ENCODE peak calls at places on chromosomes 4 and X, in ten cellular contexts. Y is tibial nerve, L is adrenal gland, U is sigmoid colon, N is neural progenitor cell, Z is HL-60, R is hepatocyte, X is choroid plexus epithelial cell, G is fibroblast of pulmonary artery, Q is ovary. K is an unnamed sample.

GRCh38 chr4:22391548-22391947 is 124.3 kb downstream of the ADGRA3 start:
- DNase-seq in Y (no peak), L (no peak), U (no peak), N (no peak), Z (no peak), R (no peak), X (peak; percentile 61), G (peak; percentile 32), Q (no peak), K (no peak)

GRCh38 chr4:2954358-2955185 is 8.6 kb downstream of the NOP14 start:
- DNase-seq in Y (no peak), L (no peak), U (no peak), N (peak; percentile 46), Z (no peak), R (no peak), X (no peak), G (no peak), Q (no peak), K (peak; percentile 67)

GRCh38 chr4:176001171-176002006 is 64.3 kb upstream of the WDR17 start:
- DNase-seq in Y (no peak), L (peak; percentile 23), U (peak; percentile 87), N (peak; percentile 81), Z (no peak), R (peak; percentile 45), X (peak; percentile 17), G (peak; percentile 20), Q (peak; percentile 26), K (no peak)

GRCh38 chrX:22134681-22135080 is 102.6 kb downstream of the PHEX start:
- DNase-seq in Y (no peak), L (no peak), U (no peak), N (no peak), Z (no peak), R (peak; percentile 39), X (peak; percentile 79), G (peak; percentile 59), Q (no peak), K (no peak)

GRCh38 chr4:6109842-6110560 is 90.3 kb downstream of the JAKMIP1 start:
- DNase-seq in Y (no peak), L (no peak), U (peak; percentile 53), N (peak; percentile 60), Z (no peak), R (peak; percentile 77), X (no peak), G (no peak), Q (no peak), K (peak; percentile 32)

GRCh38 chr4:41135761-41136160 is 78.6 kb downstream of the APBB2 start:
- DNase-seq in Y (no peak), L (no peak), U (no peak), N (no peak), Z (no peak), R (no peak), X (no peak), G (no peak), Q (no peak), K (no peak)

GRCh38 chr4:472881-473574 is 25.9 kb downstream of the ZNF721 start:
- DNase-seq in Y (no peak), L (peak; percentile 35), U (no peak), N (peak; percentile 40), Z (no peak), R (no peak), X (peak; percentile 35), G (peak; percentile 11), Q (no peak), K (peak; percentile 61)

GRCh38 chrX:148620023-148620422 is 119.6 kb downstream of the AFF2 start:
- DNase-seq in Y (no peak), L (no peak), U (no peak), N (no peak), Z (no peak), R (no peak), X (no peak), G (no peak), Q (no peak), K (peak; percentile 17)

GRCh38 chrX:56763556-56764152 is 34.6 kb downstream of the NBDY start:
- DNase-seq in Y (no peak), L (peak; percentile 76), U (peak; percentile 92), N (peak; percentile 67), Z (peak; percentile 71), R (no peak), X (no peak), G (no peak), Q (peak; percentile 89), K (peak; percentile 57)
- H3K4me3 ChIP-seq in Y (peak overlapping the region; percentile 25), L (peak overlapping the region; percentile 58), U (peak overlapping the region; percentile 56), N (peak overlapping the region; percentile 25), Z (no peak overlapping the region), R (no peak overlapping the region), X (no peak overlapping the region), G (no peak overlapping the region), Q (peak overlapping the region; percentile 42), K (peak overlapping the region; percentile 57)

DNA sequence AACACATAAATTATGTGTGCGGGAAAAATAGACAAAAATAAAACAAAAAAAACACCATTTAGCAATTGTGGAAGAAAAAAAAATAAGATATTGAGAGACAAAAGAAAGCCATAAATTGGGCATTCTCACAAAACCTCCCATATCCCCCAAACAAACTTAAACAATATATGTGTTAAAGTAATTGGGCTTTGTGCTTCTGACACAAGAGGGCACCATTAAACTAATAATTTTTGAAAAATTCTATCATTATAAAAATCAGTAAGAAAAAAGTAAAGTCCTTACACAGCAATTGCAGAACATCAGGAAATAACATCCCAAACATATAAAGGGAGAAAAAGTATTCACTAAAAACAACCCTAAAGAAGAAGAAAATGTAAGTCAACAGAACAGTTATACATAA is 880.7 kb downstream of the TECRL start:
- DNase-seq in Y (no peak), L (no peak), U (no peak), N (no peak), Z (no peak), R (no peak), X (peak; percentile 1), G (peak; percentile 15), Q (no peak), K (peak; percentile 10)
- TF ChIP-seq CTCF in Y (no peak), L (no peak), U (no peak), N (peak; percentile 31), Z (no peak), R (peak; percentile 50), X (no peak), G (peak; percentile 27), Q (no peak), K (no peak)

GRCh38 chr4:24862073-24862751 is 50.6 kb downstream of the CCDC149 start:
- DNase-seq in Y (no peak), L (no peak), U (no peak), N (no peak), Z (no peak), R (no peak), X (no peak), G (no peak), Q (no peak), K (no peak)

GRCh38 chr4:24857996-24858395 is 54.8 kb downstream of the CCDC149 start:
- DNase-seq in Y (no peak), L (no peak), U (no peak), N (no peak), Z (no peak), R (no peak), X (peak; percentile 66), G (peak; percentile 67), Q (no peak), K (no peak)

GRCh38 chr4:24858550-24858949 is 54.3 kb downstream of the CCDC149 start:
- DNase-seq in Y (no peak), L (no peak), U (no peak), N (no peak), Z (no peak), R (no peak), X (no peak), G (no peak), Q (no peak), K (no peak)

GRCh38 chr4:24867766-24868296 is 45.0 kb downstream of the CCDC149 start:
- DNase-seq in Y (no peak), L (no peak), U (no peak), N (no peak), Z (no peak), R (no peak), X (no peak), G (no peak), Q (no peak), K (no peak)

DNA sequence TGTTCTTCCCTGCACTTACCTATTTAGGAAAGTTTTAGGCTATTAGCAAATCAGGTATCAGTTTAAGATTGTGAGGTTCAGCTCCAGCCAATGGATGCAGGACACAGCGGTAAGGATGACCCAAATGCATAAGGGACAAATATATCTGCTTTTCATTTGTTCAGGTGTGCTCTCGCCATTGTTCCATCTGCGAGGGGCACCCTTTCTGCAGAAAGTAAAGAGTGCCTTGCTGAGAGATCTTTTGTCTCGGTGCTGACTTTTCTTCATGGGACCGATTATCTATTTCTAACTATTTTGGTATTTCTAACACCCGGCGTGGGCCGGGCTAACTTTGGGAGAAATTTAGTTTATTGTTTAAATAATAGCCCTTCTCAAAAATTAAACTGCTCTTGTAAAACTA is 49.0 kb downstream of the CCDC149 start:
- DNase-seq in Y (no peak), L (no peak), U (no peak), N (no peak), Z (no peak), R (no peak), X (no peak), G (no peak), Q (no peak), K (no peak)
- H3K4me3 ChIP-seq in Y (no peak overlapping the region), L (no peak overlapping the region), U (no peak overlapping the region), N (no peak overlapping the region), Z (no peak overlapping the region), R (no peak overlapping the region), X (no peak overlapping the region), G (no peak overlapping the region), Q (no peak overlapping the region), K (no peak overlapping the region)

GRCh38 chr4:186294160-186294559 is 28.2 kb downstream of the F11 start:
- DNase-seq in Y (no peak), L (no peak), U (no peak), N (no peak), Z (no peak), R (no peak), X (no peak), G (no peak), Q (no peak), K (no peak)

GRCh38 chr4:186296481-186296880 is 30.5 kb downstream of the F11 start:
- DNase-seq in Y (no peak), L (no peak), U (no peak), N (no peak), Z (no peak), R (no peak), X (no peak), G (peak; percentile 10), Q (no peak), K (no peak)

GRCh38 chr4:186298034-186298647 is 32.2 kb downstream of the F11 start:
- DNase-seq in Y (no peak), L (no peak), U (no peak), N (peak; percentile 49), Z (no peak), R (peak; percentile 5), X (no peak), G (no peak), Q (no peak), K (no peak)

GRCh38 chr4:186299291-186299690 is 33.3 kb downstream of the F11 start:
- DNase-seq in Y (no peak), L (no peak), U (no peak), N (no peak), Z (no peak), R (no peak), X (no peak), G (no peak), Q (no peak), K (no peak)

DNA sequence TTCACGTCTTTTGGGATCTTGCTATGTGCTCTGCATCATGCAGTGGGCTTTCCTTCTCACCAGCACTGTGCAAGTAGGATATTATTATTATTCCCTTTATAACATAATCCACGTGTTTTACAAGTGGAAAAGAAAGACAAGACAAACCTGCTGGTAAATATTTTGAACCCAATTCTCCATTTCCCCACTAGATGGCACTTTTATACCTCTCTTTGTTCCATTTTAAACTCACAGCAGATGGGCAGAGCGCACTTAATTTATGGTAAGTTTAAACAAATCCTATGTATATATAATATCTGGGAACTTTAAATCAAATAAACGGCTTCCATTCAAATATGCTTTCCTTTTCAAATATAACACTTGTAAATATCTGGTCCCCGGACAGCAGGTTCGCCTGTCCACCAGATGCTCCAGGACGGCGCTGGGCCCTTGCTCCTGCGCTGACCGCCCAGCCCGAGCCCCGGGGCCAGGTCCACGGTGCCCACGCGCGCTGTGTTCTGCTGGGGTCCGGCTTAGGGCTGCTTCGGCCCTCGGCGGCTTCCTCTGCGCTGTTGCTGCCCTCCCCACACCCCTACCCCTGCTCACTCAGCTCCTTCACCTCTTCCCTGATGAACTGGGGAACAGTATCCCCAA is 31.1 kb downstream of the F11 start:
- DNase-seq in Y (no peak), L (no peak), U (no peak), N (peak; percentile 56), Z (no peak), R (peak; percentile 73), X (peak; percentile 85), G (peak; percentile 78), Q (no peak), K (peak; percentile 53)
- TF ChIP-seq CTCF in Y (peak; percentile 60), L (peak; percentile 73), U (peak; percentile 42), N (peak; percentile 83), Z (peak; percentile 29), R (peak; percentile 81), X (peak; percentile 65), G (peak; percentile 66), Q (peak; percentile 33), K (peak; percentile 21)

K was measured in NB4.